ENCODE peak calls at places on chromosome 17, in eight cellular contexts. One of them, this sample, is unnamed.

GRCh38 chr17:47778184-47778635 is 43.4 kb downstream of the OSBPL7 start:
- DNase-seq in lower lobe of right lung: no peak
- DNase-seq in tibial nerve: no peak
- DNase-seq in left lung: peak; percentile 69
- DNase-seq in dorsolateral prefrontal cortex: no peak
- DNase-seq in neural progenitor cell: no peak
- DNase-seq in hepatocyte: no peak
- DNase-seq in stomach: no peak
- DNase-seq in this sample: no peak

GRCh38 chr17:40559954-40560591 is 5.2 kb downstream of the CCR7 start:
- DNase-seq in lower lobe of right lung: peak; percentile 89
- DNase-seq in tibial nerve: peak; percentile 98
- DNase-seq in left lung: peak; percentile 93
- DNase-seq in dorsolateral prefrontal cortex: peak; percentile 84
- DNase-seq in neural progenitor cell: peak; percentile 91
- DNase-seq in hepatocyte: peak; percentile 94
- DNase-seq in stomach: peak; percentile 92
- DNase-seq in this sample: peak; percentile 73

GRCh38 chr17:61361084-61361483 is 38.6 kb upstream of the TBX2 start:
- DNase-seq in lower lobe of right lung: no peak
- DNase-seq in tibial nerve: no peak
- DNase-seq in left lung: no peak
- DNase-seq in dorsolateral prefrontal cortex: no peak
- DNase-seq in neural progenitor cell: no peak
- DNase-seq in hepatocyte: no peak
- DNase-seq in stomach: no peak
- DNase-seq in this sample: no peak

GRCh38 chr17:49108318-49108717 is 24.3 kb upstream of the B4GALNT2 start:
- DNase-seq in lower lobe of right lung: no peak
- DNase-seq in tibial nerve: no peak
- DNase-seq in left lung: no peak
- DNase-seq in dorsolateral prefrontal cortex: no peak
- DNase-seq in neural progenitor cell: no peak
- DNase-seq in hepatocyte: no peak
- DNase-seq in stomach: peak; percentile 49
- DNase-seq in this sample: no peak

GRCh38 chr17:28645576-28645939 is 600 bp upstream of the BLTP2 start:
- DNase-seq in lower lobe of right lung: no peak
- DNase-seq in tibial nerve: no peak
- DNase-seq in left lung: no peak
- DNase-seq in dorsolateral prefrontal cortex: no peak
- DNase-seq in neural progenitor cell: no peak
- DNase-seq in hepatocyte: no peak
- DNase-seq in stomach: no peak
- DNase-seq in this sample: no peak

GRCh38 chr17:80724723-80725388 is 180.2 kb downstream of the RPTOR start:
- DNase-seq in lower lobe of right lung: no peak
- DNase-seq in tibial nerve: no peak
- DNase-seq in left lung: no peak
- DNase-seq in dorsolateral prefrontal cortex: no peak
- DNase-seq in neural progenitor cell: no peak
- DNase-seq in hepatocyte: peak; percentile 45
- DNase-seq in stomach: no peak
- DNase-seq in this sample: no peak

GRCh38 chr17:49592263-49592662 is 16.6 kb downstream of the NXPH3 start:
- DNase-seq in lower lobe of right lung: no peak
- DNase-seq in tibial nerve: no peak
- DNase-seq in left lung: no peak
- DNase-seq in dorsolateral prefrontal cortex: no peak
- DNase-seq in neural progenitor cell: no peak
- DNase-seq in hepatocyte: no peak
- DNase-seq in stomach: no peak
- DNase-seq in this sample: no peak

GRCh38 chr17:66432996-66433556 is 130.7 kb downstream of the PRKCA start:
- DNase-seq in lower lobe of right lung: no peak
- DNase-seq in tibial nerve: no peak
- DNase-seq in left lung: no peak
- DNase-seq in dorsolateral prefrontal cortex: no peak
- DNase-seq in neural progenitor cell: no peak
- DNase-seq in hepatocyte: peak; percentile 28
- DNase-seq in stomach: no peak
- DNase-seq in this sample: no peak

GRCh38 chr17:61556224-61557188 is 34.5 kb downstream of the NACA2 start:
- DNase-seq in lower lobe of right lung: no peak
- DNase-seq in tibial nerve: no peak
- DNase-seq in left lung: no peak
- DNase-seq in dorsolateral prefrontal cortex: no peak
- DNase-seq in neural progenitor cell: no peak
- DNase-seq in hepatocyte: no peak
- DNase-seq in stomach: no peak
- DNase-seq in this sample: no peak

GRCh38 chr17:72501404-72502110 is 380.7 kb downstream of the SOX9 start:
- DNase-seq in lower lobe of right lung: peak; percentile 71
- DNase-seq in tibial nerve: no peak
- DNase-seq in left lung: peak; percentile 77
- DNase-seq in dorsolateral prefrontal cortex: no peak
- DNase-seq in neural progenitor cell: no peak
- DNase-seq in hepatocyte: no peak
- DNase-seq in stomach: peak; percentile 90
- DNase-seq in this sample: peak; percentile 12

GRCh38 chr17:3019761-3020160 is 43.6 kb downstream of the OR1D5 start:
- DNase-seq in lower lobe of right lung: peak; percentile 32
- DNase-seq in tibial nerve: no peak
- DNase-seq in left lung: peak; percentile 59
- DNase-seq in dorsolateral prefrontal cortex: no peak
- DNase-seq in neural progenitor cell: no peak
- DNase-seq in hepatocyte: no peak
- DNase-seq in stomach: no peak
- DNase-seq in this sample: no peak

GRCh38 chr17:3944485-3945388 is 19.5 kb downstream of the ATP2A3 start:
- DNase-seq in lower lobe of right lung: no peak
- DNase-seq in tibial nerve: peak; percentile 49
- DNase-seq in left lung: peak; percentile 85
- DNase-seq in dorsolateral prefrontal cortex: peak; percentile 29
- DNase-seq in neural progenitor cell: peak; percentile 97
- DNase-seq in hepatocyte: peak; percentile 92
- DNase-seq in stomach: peak; percentile 66
- DNase-seq in this sample: no peak

GRCh38 chr17:28599311-28600184 is 723 bp upstream of the SPAG5 start:
- DNase-seq in lower lobe of right lung: peak; percentile 65
- DNase-seq in tibial nerve: peak; percentile 51
- DNase-seq in left lung: no peak
- DNase-seq in dorsolateral prefrontal cortex: peak; percentile 37
- DNase-seq in neural progenitor cell: no peak
- DNase-seq in hepatocyte: peak; percentile 73
- DNase-seq in stomach: peak; percentile 71
- DNase-seq in this sample: no peak

GRCh38 chr17:33381201-33381600 is 88.1 kb upstream of the ASIC2 start:
- DNase-seq in lower lobe of right lung: no peak
- DNase-seq in tibial nerve: no peak
- DNase-seq in left lung: no peak
- DNase-seq in dorsolateral prefrontal cortex: no peak
- DNase-seq in neural progenitor cell: peak; percentile 59
- DNase-seq in hepatocyte: peak; percentile 30
- DNase-seq in stomach: no peak
- DNase-seq in this sample: no peak

DNA sequence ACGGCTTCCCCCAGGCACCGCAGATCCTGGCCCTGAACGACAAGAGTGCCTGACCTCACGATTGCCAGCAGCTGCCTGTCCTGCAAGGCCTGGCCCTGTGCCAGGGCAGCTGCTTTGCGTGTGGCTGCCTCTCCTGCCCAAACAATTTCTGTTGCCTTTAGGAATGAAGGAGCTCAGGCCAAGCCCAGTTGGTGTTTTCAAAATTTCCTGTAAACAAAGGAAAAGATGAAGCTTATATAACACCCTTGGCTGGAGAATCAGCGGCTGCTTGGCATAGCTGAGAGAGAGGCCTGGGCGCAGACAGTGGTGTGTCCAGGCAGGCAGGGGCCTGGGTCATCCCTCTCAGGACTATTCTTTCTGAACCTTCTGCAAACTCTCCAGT is 11.7 kb upstream of the SLC47A2 start:
- DNase-seq in lower lobe of right lung: peak; percentile 91
- DNase-seq in tibial nerve: peak; percentile 80
- DNase-seq in left lung: peak; percentile 90
- DNase-seq in dorsolateral prefrontal cortex: peak; percentile 77
- DNase-seq in neural progenitor cell: no peak
- DNase-seq in hepatocyte: peak; percentile 81
- DNase-seq in stomach: peak; percentile 88
- DNase-seq in this sample: peak; percentile 70
- H3K27ac ChIP-seq in lower lobe of right lung: peak overlapping the region; percentile 82
- H3K27ac ChIP-seq in tibial nerve: peak overlapping the region; percentile 85
- H3K27ac ChIP-seq in left lung: peak overlapping the region; percentile 83
- H3K27ac ChIP-seq in dorsolateral prefrontal cortex: peak overlapping the region; percentile 94
- H3K27ac ChIP-seq in neural progenitor cell: no peak overlapping the region
- H3K27ac ChIP-seq in hepatocyte: peak overlapping the region; percentile 91
- H3K27ac ChIP-seq in stomach: peak overlapping the region; percentile 82
- H3K27ac ChIP-seq in this sample: peak overlapping the region; percentile 100

GRCh38 chr17:76264425-76264754 is 758 bp upstream of the UBALD2 start:
- DNase-seq in lower lobe of right lung: no peak
- DNase-seq in tibial nerve: no peak
- DNase-seq in left lung: no peak
- DNase-seq in dorsolateral prefrontal cortex: no peak
- DNase-seq in neural progenitor cell: no peak
- DNase-seq in hepatocyte: no peak
- DNase-seq in stomach: no peak
- DNase-seq in this sample: no peak

GRCh38 chr17:76267051-76267576 is 2.0 kb downstream of the UBALD2 start:
- DNase-seq in lower lobe of right lung: no peak
- DNase-seq in tibial nerve: no peak
- DNase-seq in left lung: no peak
- DNase-seq in dorsolateral prefrontal cortex: no peak
- DNase-seq in neural progenitor cell: no peak
- DNase-seq in hepatocyte: no peak
- DNase-seq in stomach: no peak
- DNase-seq in this sample: no peak

GRCh38 chr17:76264755-76265623 is at the start of gene UBALD2:
- DNase-seq in lower lobe of right lung: peak; percentile 99
- DNase-seq in tibial nerve: peak; percentile 99
- DNase-seq in left lung: peak; percentile 98
- DNase-seq in dorsolateral prefrontal cortex: peak; percentile 100
- DNase-seq in neural progenitor cell: peak; percentile 98
- DNase-seq in hepatocyte: peak; percentile 99
- DNase-seq in stomach: peak; percentile 100
- DNase-seq in this sample: peak; percentile 99

GRCh38 chr17:76266244-76266938 is 1.2 kb downstream of the UBALD2 start:
- DNase-seq in lower lobe of right lung: no peak
- DNase-seq in tibial nerve: no peak
- DNase-seq in left lung: no peak
- DNase-seq in dorsolateral prefrontal cortex: no peak
- DNase-seq in neural progenitor cell: no peak
- DNase-seq in hepatocyte: peak; percentile 57
- DNase-seq in stomach: no peak
- DNase-seq in this sample: no peak

DNA sequence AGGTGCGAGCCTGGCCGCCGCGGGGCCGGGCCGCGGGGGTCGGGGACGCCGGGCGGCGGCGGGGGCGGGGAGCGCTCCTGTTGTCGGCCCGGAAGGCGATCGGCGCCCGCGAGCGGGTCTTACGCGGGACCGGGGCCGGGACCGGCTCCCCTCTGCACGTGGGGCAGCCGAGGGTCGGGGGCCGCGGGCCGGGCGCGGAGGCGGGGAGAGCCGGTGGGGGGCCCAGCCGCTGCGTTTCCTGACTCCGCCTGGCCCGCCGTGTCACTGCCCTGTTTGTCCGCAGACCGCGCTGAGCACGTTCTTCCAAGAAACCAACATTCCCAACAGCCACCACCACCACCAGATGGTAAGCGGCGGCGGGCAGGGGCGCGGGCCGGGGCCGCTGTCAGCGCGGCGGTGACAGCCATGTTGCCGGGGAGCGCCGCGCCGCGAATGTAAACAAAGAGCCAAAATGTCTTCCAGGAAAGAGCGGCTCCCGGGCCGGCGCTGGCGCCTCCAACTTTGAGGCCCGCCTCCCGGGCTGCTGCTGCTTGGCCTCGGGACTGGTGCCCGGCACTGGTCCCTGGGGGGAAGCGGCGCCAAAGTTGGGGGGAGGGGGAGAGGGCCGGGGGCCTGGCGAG is 586 bp downstream of the UBALD2 start:
- DNase-seq in lower lobe of right lung: peak; percentile 83
- DNase-seq in tibial nerve: no peak
- DNase-seq in left lung: peak; percentile 92
- DNase-seq in dorsolateral prefrontal cortex: peak; percentile 42
- DNase-seq in neural progenitor cell: peak; percentile 84
- DNase-seq in hepatocyte: peak; percentile 83
- DNase-seq in stomach: peak; percentile 76
- DNase-seq in this sample: no peak
- H3K27ac ChIP-seq in lower lobe of right lung: peak overlapping the region; percentile 93
- H3K27ac ChIP-seq in tibial nerve: peak overlapping the region; percentile 97
- H3K27ac ChIP-seq in left lung: peak overlapping the region; percentile 90
- H3K27ac ChIP-seq in dorsolateral prefrontal cortex: peak overlapping the region; percentile 91
- H3K27ac ChIP-seq in neural progenitor cell: no peak overlapping the region
- H3K27ac ChIP-seq in hepatocyte: peak overlapping the region; percentile 93
- H3K27ac ChIP-seq in stomach: peak overlapping the region; percentile 94
- H3K27ac ChIP-seq in this sample: peak overlapping the region; percentile 78

DNA sequence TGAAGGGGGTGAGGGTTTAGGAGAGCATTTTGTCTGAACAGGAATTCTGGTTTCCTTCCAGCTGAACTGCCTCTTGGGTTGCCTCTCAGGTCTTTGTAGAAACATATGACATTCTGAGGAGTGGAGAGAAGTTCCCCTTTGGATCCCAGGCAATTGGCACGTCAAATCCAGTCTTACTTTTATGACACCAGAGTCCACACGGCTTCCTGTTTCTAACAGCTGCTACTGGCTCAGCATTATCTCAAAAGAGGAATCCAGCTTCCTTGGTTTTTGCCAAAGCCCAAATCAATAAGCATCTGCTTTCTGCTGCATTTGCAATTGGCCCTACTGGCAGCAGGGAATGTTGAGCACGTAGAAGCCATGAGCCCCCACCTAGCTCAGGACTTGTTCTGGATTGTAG is 97.6 kb upstream of the FAM20A start:
- DNase-seq in lower lobe of right lung: no peak
- DNase-seq in tibial nerve: peak; percentile 22
- DNase-seq in left lung: no peak
- DNase-seq in dorsolateral prefrontal cortex: no peak
- DNase-seq in neural progenitor cell: no peak
- DNase-seq in hepatocyte: peak; percentile 49
- DNase-seq in stomach: no peak
- DNase-seq in this sample: no peak
- H3K27ac ChIP-seq in lower lobe of right lung: no peak overlapping the region
- H3K27ac ChIP-seq in tibial nerve: no peak overlapping the region
- H3K27ac ChIP-seq in left lung: peak overlapping the region; percentile 46
- H3K27ac ChIP-seq in dorsolateral prefrontal cortex: no peak overlapping the region
- H3K27ac ChIP-seq in neural progenitor cell: no peak overlapping the region
- H3K27ac ChIP-seq in hepatocyte: peak overlapping the region; percentile 65
- H3K27ac ChIP-seq in stomach: peak overlapping the region; percentile 60
- H3K27ac ChIP-seq in this sample: no peak overlapping the region

DNA sequence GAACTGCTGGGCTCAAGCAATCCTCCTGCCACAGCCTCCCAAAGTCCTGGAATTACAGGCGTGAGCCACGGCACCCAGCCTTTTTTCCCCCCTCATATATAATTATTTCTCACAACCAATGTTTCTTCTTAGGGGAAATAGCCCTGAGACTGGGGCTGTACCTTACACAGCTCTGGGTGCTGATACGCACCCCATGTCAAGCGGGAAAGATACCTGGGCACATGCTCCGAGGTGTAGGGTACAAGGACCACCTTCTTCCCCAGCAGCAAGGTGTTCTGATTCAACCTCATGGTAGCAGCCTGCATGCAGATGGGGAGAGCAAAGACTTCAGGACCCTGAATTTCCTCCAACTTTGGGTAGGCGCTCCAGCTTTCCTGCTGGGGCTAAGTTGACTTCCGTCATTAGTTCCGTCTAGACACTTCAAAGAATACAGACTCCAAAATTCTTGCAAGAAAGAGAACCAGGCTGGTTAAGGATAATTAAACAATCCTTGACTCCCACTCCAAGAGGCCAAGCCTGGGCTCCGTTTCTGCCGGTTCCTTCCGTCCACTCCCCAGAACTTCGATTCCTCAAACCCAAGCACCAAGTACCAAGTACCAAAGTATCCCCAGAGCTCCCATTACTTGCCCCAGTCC is 619 bp downstream of the NAT9 start:
- DNase-seq in lower lobe of right lung: no peak
- DNase-seq in tibial nerve: no peak
- DNase-seq in left lung: no peak
- DNase-seq in dorsolateral prefrontal cortex: no peak
- DNase-seq in neural progenitor cell: no peak
- DNase-seq in hepatocyte: no peak
- DNase-seq in stomach: no peak
- DNase-seq in this sample: no peak
- H3K27ac ChIP-seq in lower lobe of right lung: peak overlapping the region; percentile 78
- H3K27ac ChIP-seq in tibial nerve: peak overlapping the region; percentile 80
- H3K27ac ChIP-seq in left lung: no peak overlapping the region
- H3K27ac ChIP-seq in dorsolateral prefrontal cortex: peak overlapping the region; percentile 58
- H3K27ac ChIP-seq in neural progenitor cell: peak overlapping the region; percentile 40
- H3K27ac ChIP-seq in hepatocyte: peak overlapping the region; percentile 82
- H3K27ac ChIP-seq in stomach: peak overlapping the region; percentile 74
- H3K27ac ChIP-seq in this sample: peak overlapping the region; percentile 56